ENCODE peak calls at places on chromosomes 6 and 20, in ten cellular contexts. One of them, this sample, is unnamed.
A peak's percentile ranks its signal among the peaks of the same experiment; 100 is the strongest.

GRCh38 chr6:106547961-106548453 is 81.3 kb downstream of the RTN4IP1 start:
- DNase-seq in H1: peak; percentile 5
- DNase-seq in uterus: no peak
- DNase-seq in AG04450: peak; percentile 72
- DNase-seq in osteoblast: no peak
- DNase-seq in hepatocyte: peak; percentile 61
- DNase-seq in cardiac muscle cell: peak; percentile 33
- DNase-seq in tibial artery: no peak
- DNase-seq in MM.1S: no peak
- DNase-seq in pancreas: no peak
- DNase-seq in this sample: peak; percentile 29

GRCh38 chr6:32191696-32192607 is 491 bp downstream of the GPSM3 start:
- DNase-seq in H1: no peak
- DNase-seq in uterus: no peak
- DNase-seq in AG04450: no peak
- DNase-seq in osteoblast: peak; percentile 27
- DNase-seq in hepatocyte: no peak
- DNase-seq in cardiac muscle cell: no peak
- DNase-seq in tibial artery: no peak
- DNase-seq in MM.1S: no peak
- DNase-seq in pancreas: no peak
- DNase-seq in this sample: no peak

GRCh38 chr6:156752666-156753301 is 24.4 kb upstream of the ARID1B start:
- DNase-seq in H1: no peak
- DNase-seq in uterus: no peak
- DNase-seq in AG04450: no peak
- DNase-seq in osteoblast: no peak
- DNase-seq in hepatocyte: no peak
- DNase-seq in cardiac muscle cell: no peak
- DNase-seq in tibial artery: no peak
- DNase-seq in MM.1S: no peak
- DNase-seq in pancreas: peak; percentile 59
- DNase-seq in this sample: peak; percentile 26

GRCh38 chr6:138517635-138518034 is 18.3 kb upstream of the NHSL1 start:
- DNase-seq in H1: peak; percentile 39
- DNase-seq in uterus: no peak
- DNase-seq in AG04450: no peak
- DNase-seq in osteoblast: peak; percentile 74
- DNase-seq in hepatocyte: peak; percentile 26
- DNase-seq in cardiac muscle cell: no peak
- DNase-seq in tibial artery: no peak
- DNase-seq in MM.1S: peak; percentile 79
- DNase-seq in pancreas: no peak
- DNase-seq in this sample: peak; percentile 54

GRCh38 chr6:159097256-159097655 is 52.5 kb upstream of the TAGAP start:
- DNase-seq in H1: no peak
- DNase-seq in uterus: no peak
- DNase-seq in AG04450: no peak
- DNase-seq in osteoblast: no peak
- DNase-seq in hepatocyte: no peak
- DNase-seq in cardiac muscle cell: no peak
- DNase-seq in tibial artery: no peak
- DNase-seq in MM.1S: no peak
- DNase-seq in pancreas: no peak
- DNase-seq in this sample: no peak

GRCh38 chr6:152244998-152245630 is 392.0 kb downstream of the SYNE1 start:
- DNase-seq in H1: no peak
- DNase-seq in uterus: no peak
- DNase-seq in AG04450: no peak
- DNase-seq in osteoblast: no peak
- DNase-seq in hepatocyte: no peak
- DNase-seq in cardiac muscle cell: peak; percentile 34
- DNase-seq in tibial artery: no peak
- DNase-seq in MM.1S: no peak
- DNase-seq in pancreas: no peak
- DNase-seq in this sample: peak; percentile 50

GRCh38 chr6:73802366-73802765 is 106.4 kb downstream of the CD109 start:
- DNase-seq in H1: no peak
- DNase-seq in uterus: no peak
- DNase-seq in AG04450: no peak
- DNase-seq in osteoblast: no peak
- DNase-seq in hepatocyte: no peak
- DNase-seq in cardiac muscle cell: no peak
- DNase-seq in tibial artery: no peak
- DNase-seq in MM.1S: no peak
- DNase-seq in pancreas: no peak
- DNase-seq in this sample: no peak

GRCh38 chr6:83708970-83709747 is at the start of gene SNAP91:
- DNase-seq in H1: peak; percentile 15
- DNase-seq in uterus: no peak
- DNase-seq in AG04450: no peak
- DNase-seq in osteoblast: peak; percentile 59
- DNase-seq in hepatocyte: peak; percentile 63
- DNase-seq in cardiac muscle cell: peak; percentile 92
- DNase-seq in tibial artery: no peak
- DNase-seq in MM.1S: peak; percentile 47
- DNase-seq in pancreas: no peak
- DNase-seq in this sample: peak; percentile 92

GRCh38 chr20:57422254-57422653 is 31.1 kb downstream of the RBM38 start:
- DNase-seq in H1: no peak
- DNase-seq in uterus: no peak
- DNase-seq in AG04450: no peak
- DNase-seq in osteoblast: no peak
- DNase-seq in hepatocyte: no peak
- DNase-seq in cardiac muscle cell: no peak
- DNase-seq in tibial artery: no peak
- DNase-seq in MM.1S: no peak
- DNase-seq in pancreas: no peak
- DNase-seq in this sample: no peak

GRCh38 chr20:50551288-50551687 is 41.1 kb downstream of the PTPN1 start:
- DNase-seq in H1: no peak
- DNase-seq in uterus: no peak
- DNase-seq in AG04450: no peak
- DNase-seq in osteoblast: no peak
- DNase-seq in hepatocyte: no peak
- DNase-seq in cardiac muscle cell: no peak
- DNase-seq in tibial artery: no peak
- DNase-seq in MM.1S: peak; percentile 21
- DNase-seq in pancreas: no peak
- DNase-seq in this sample: no peak

DNA sequence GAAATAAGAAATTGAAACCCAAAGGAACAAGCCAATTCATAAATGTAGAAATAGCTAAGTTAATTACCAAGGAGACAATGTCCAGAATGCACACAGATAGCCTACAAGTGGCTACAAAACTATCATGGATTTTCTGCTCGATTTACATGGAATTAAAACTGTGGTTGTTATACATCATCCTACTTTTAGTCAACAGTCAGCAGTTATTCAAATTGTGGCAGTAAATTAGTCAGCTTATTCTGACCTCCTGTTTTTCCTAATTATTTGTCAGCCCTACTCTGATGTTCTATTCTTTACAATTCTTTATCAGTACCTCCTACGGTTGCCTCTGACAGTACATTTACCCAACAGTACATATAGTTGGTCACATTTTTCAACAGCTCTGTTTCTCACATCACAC is 29.6 kb downstream of the RBL1 start:
- DNase-seq in H1: no peak
- DNase-seq in uterus: no peak
- DNase-seq in AG04450: no peak
- DNase-seq in osteoblast: no peak
- DNase-seq in hepatocyte: no peak
- DNase-seq in cardiac muscle cell: no peak
- DNase-seq in tibial artery: no peak
- DNase-seq in MM.1S: no peak
- DNase-seq in pancreas: no peak
- DNase-seq in this sample: no peak
- H3K27ac ChIP-seq in H1: no peak overlapping the region
- H3K27ac ChIP-seq in uterus: no peak overlapping the region
- H3K27ac ChIP-seq in AG04450: no peak overlapping the region
- H3K27ac ChIP-seq in osteoblast: no peak overlapping the region
- H3K27ac ChIP-seq in hepatocyte: no peak overlapping the region
- H3K27ac ChIP-seq in cardiac muscle cell: no peak overlapping the region
- H3K27ac ChIP-seq in tibial artery: no peak overlapping the region
- H3K27ac ChIP-seq in MM.1S: no peak overlapping the region
- H3K27ac ChIP-seq in pancreas: no peak overlapping the region
- H3K27ac ChIP-seq in this sample: no peak overlapping the region

GRCh38 chr20:29302979-29303644 is 1954.4 kb upstream of the DEFB115 start:
- DNase-seq in H1: no peak
- DNase-seq in uterus: no peak
- DNase-seq in AG04450: no peak
- DNase-seq in osteoblast: no peak
- DNase-seq in hepatocyte: no peak
- DNase-seq in cardiac muscle cell: no peak
- DNase-seq in tibial artery: no peak
- DNase-seq in MM.1S: no peak
- DNase-seq in pancreas: no peak
- DNase-seq in this sample: no peak

GRCh38 chr20:29299811-29300578 is 1957.5 kb upstream of the DEFB115 start:
- DNase-seq in H1: no peak
- DNase-seq in uterus: no peak
- DNase-seq in AG04450: no peak
- DNase-seq in osteoblast: peak; percentile 81
- DNase-seq in hepatocyte: no peak
- DNase-seq in cardiac muscle cell: no peak
- DNase-seq in tibial artery: no peak
- DNase-seq in MM.1S: no peak
- DNase-seq in pancreas: no peak
- DNase-seq in this sample: no peak

GRCh38 chr20:29301624-29302259 is 1955.7 kb upstream of the DEFB115 start:
- DNase-seq in H1: no peak
- DNase-seq in uterus: no peak
- DNase-seq in AG04450: no peak
- DNase-seq in osteoblast: peak; percentile 66
- DNase-seq in hepatocyte: no peak
- DNase-seq in cardiac muscle cell: no peak
- DNase-seq in tibial artery: no peak
- DNase-seq in MM.1S: no peak
- DNase-seq in pancreas: no peak
- DNase-seq in this sample: no peak

GRCh38 chr20:29298759-29299613 is 1958.5 kb upstream of the DEFB115 start:
- DNase-seq in H1: no peak
- DNase-seq in uterus: no peak
- DNase-seq in AG04450: no peak
- DNase-seq in osteoblast: no peak
- DNase-seq in hepatocyte: no peak
- DNase-seq in cardiac muscle cell: no peak
- DNase-seq in tibial artery: no peak
- DNase-seq in MM.1S: no peak
- DNase-seq in pancreas: no peak
- DNase-seq in this sample: no peak

DNA sequence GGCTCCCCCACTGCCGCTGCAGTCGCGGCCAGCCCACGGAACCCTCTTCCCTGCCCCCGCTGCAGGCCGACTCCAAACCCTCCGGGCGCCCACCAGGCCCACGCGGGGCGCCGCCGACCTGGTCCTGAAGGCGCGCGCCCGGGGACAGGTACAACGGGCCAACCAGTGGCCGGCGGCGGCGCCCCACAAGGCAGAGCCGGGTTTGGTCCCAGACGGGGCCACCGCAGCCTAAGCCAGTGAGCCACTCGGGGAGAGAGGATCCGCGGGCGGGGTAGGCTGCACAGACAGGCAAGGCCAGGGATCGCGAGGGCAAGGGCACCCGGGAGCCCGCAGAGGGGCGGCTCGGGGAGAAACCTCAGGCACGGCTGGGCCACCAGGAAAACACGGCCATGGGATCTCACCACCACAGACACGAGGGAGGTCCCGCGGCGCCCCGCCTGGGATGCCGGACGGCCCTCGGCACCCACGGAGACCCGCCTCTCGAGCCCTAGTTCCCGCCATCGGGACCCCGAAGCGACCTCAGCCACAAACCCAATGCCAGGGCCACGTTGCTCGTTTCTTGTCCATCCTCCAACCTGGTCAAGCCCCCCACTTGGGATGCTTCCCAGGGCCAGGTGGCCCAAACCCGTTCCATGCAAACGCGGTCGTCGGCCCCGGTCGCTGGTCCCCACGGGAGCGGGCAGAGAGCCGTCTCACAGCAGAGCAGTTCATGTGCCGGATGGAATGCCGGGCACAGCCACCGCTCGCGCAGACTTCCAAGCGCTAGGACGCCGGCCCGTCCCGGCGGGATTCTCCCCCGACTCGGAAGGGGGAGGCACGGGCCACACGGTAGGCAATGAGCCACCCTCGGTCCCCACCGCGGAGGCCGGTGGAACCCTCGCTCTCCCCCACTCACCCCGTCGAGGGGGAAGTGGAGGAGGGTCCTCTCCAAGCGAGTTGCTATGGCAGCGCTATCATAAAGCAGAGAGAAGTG is 1956.6 kb upstream of the DEFB115 start:
- DNase-seq in H1: no peak
- DNase-seq in uterus: no peak
- DNase-seq in AG04450: no peak
- DNase-seq in osteoblast: peak; percentile 77
- DNase-seq in hepatocyte: no peak
- DNase-seq in cardiac muscle cell: no peak
- DNase-seq in tibial artery: no peak
- DNase-seq in MM.1S: no peak
- DNase-seq in pancreas: no peak
- DNase-seq in this sample: no peak
- H3K9me3 ChIP-seq in H1: peaks cover 61% of the 10 kb centered on the region
- H3K9me3 ChIP-seq in uterus: peaks cover 7% of the 10 kb centered on the region
- H3K9me3 ChIP-seq in AG04450: peaks cover 78% of the 10 kb centered on the region
- H3K9me3 ChIP-seq in osteoblast: no peaks in the 10 kb centered on the region
- H3K9me3 ChIP-seq in hepatocyte: no peaks in the 10 kb centered on the region
- H3K9me3 ChIP-seq in cardiac muscle cell: no peaks in the 10 kb centered on the region
- H3K9me3 ChIP-seq in tibial artery: no peaks in the 10 kb centered on the region
- H3K9me3 ChIP-seq in MM.1S: no peaks in the 10 kb centered on the region
- H3K9me3 ChIP-seq in pancreas: no peaks in the 10 kb centered on the region
- H3K9me3 ChIP-seq in this sample: peaks cover 15% of the 10 kb centered on the region

GRCh38 chr6:12150812-12151432 is 138.8 kb downstream of the HIVEP1 start:
- DNase-seq in H1: no peak
- DNase-seq in uterus: no peak
- DNase-seq in AG04450: no peak
- DNase-seq in osteoblast: no peak
- DNase-seq in hepatocyte: peak; percentile 52
- DNase-seq in cardiac muscle cell: peak; percentile 45
- DNase-seq in tibial artery: no peak
- DNase-seq in MM.1S: no peak
- DNase-seq in pancreas: no peak
- DNase-seq in this sample: peak; percentile 79
- TF ChIP-seq CTCF in H1: peak; percentile 78
- TF ChIP-seq CTCF in uterus: peak; percentile 7
- TF ChIP-seq CTCF in AG04450: peak; percentile 52
- TF ChIP-seq CTCF in osteoblast: peak; percentile 44
- TF ChIP-seq CTCF in hepatocyte: peak; percentile 76
- TF ChIP-seq CTCF in cardiac muscle cell: peak; percentile 31
- TF ChIP-seq CTCF in tibial artery: peak; percentile 29
- TF ChIP-seq CTCF in MM.1S: peak; percentile 33
- TF ChIP-seq CTCF in pancreas: peak; percentile 11
- TF ChIP-seq CTCF in this sample: peak; percentile 90

DNA sequence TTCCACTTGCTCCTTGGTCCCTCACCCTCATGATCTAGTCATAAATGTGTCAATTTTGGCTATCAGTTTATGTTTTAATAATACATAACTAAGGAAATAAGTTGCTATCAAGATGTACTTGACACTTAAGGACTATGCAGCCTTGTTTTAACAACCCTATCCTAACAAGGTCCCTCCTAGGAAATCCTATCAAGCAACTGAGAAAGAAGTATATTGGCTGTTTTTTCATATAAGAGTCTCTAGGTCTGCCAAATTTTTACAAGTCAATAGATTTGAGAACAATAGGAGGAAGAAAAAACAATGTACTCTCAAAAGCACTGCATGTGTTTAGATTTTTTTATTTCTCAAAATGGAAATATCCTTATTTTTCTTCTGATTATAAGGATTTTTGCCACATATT is 14.7 kb downstream of the FILIP1 start:
- DNase-seq in H1: no peak
- DNase-seq in uterus: no peak
- DNase-seq in AG04450: no peak
- DNase-seq in osteoblast: no peak
- DNase-seq in hepatocyte: no peak
- DNase-seq in cardiac muscle cell: no peak
- DNase-seq in tibial artery: no peak
- DNase-seq in MM.1S: no peak
- DNase-seq in pancreas: no peak
- DNase-seq in this sample: no peak
- H3K27ac ChIP-seq in H1: no peak overlapping the region
- H3K27ac ChIP-seq in uterus: no peak overlapping the region
- H3K27ac ChIP-seq in AG04450: no peak overlapping the region
- H3K27ac ChIP-seq in osteoblast: no peak overlapping the region
- H3K27ac ChIP-seq in hepatocyte: no peak overlapping the region
- H3K27ac ChIP-seq in cardiac muscle cell: no peak overlapping the region
- H3K27ac ChIP-seq in tibial artery: peak overlapping the region; percentile 78
- H3K27ac ChIP-seq in MM.1S: no peak overlapping the region
- H3K27ac ChIP-seq in pancreas: no peak overlapping the region
- H3K27ac ChIP-seq in this sample: no peak overlapping the region